ENCODE peak calls at places on chromosome X, in five cellular contexts. K, U, B, J and A are unnamed samples.
A peak's percentile ranks its signal among the peaks of the same experiment; 100 is the strongest.

GRCh38 chrX:18146954-18147353 is 73.7 kb downstream of the BEND2 start:
- DNase-seq in K (peak; percentile 17), U (no peak), B (peak; percentile 8), J (no peak), A (no peak)

GRCh38 chrX:98111684-98112083 is 1228.0 kb downstream of the RPA4 start:
- DNase-seq in K (no peak), U (no peak), B (no peak), J (no peak), A (no peak)

GRCh38 chrX:28659269-28659668 is 72.0 kb downstream of the IL1RAPL1 start:
- DNase-seq in K (no peak), U (no peak), B (peak; percentile 11), J (no peak), A (no peak)

GRCh38 chrX:78331708-78332107 is 4.3 kb upstream of the CYSLTR1 start:
- DNase-seq in K (no peak), U (no peak), B (no peak), J (no peak), A (no peak)

GRCh38 chrX:84205276-84205675 is 17.3 kb upstream of the RPS6KA6 start:
- DNase-seq in K (no peak), U (no peak), B (no peak), J (no peak), A (no peak)

GRCh38 chrX:85963736-85964135 is 83.6 kb downstream of the CHM start:
- DNase-seq in K (peak; percentile 90), U (no peak), B (no peak), J (no peak), A (no peak)

GRCh38 chrX:112223391-112223790 is 140.8 kb upstream of the TRPC5 start:
- DNase-seq in K (no peak), U (no peak), B (no peak), J (no peak), A (no peak)

GRCh38 chrX:72387247-72387646 is 81.5 kb upstream of the CITED1 start:
- DNase-seq in K (no peak), U (no peak), B (no peak), J (no peak), A (no peak)

GRCh38 chrX:71105638-71106037 is 902 bp downstream of the CXorf65 start:
- DNase-seq in K (no peak), U (no peak), B (no peak), J (no peak), A (no peak)

GRCh38 chrX:57156397-57157049 is 19.3 kb upstream of the SPIN2A start:
- DNase-seq in K (peak; percentile 8), U (no peak), B (peak; percentile 18), J (no peak), A (no peak)

GRCh38 chrX:115378471-115378870 is 89.0 kb downstream of the LUZP4 start:
- DNase-seq in K (peak; percentile 76), U (no peak), B (no peak), J (no peak), A (no peak)

GRCh38 chrX:148774276-148774675 is 273.9 kb downstream of the AFF2 start:
- DNase-seq in K (no peak), U (no peak), B (no peak), J (no peak), A (no peak)

GRCh38 chrX:115409551-115409950 is 120.0 kb downstream of the LUZP4 start:
- DNase-seq in K (no peak), U (no peak), B (no peak), J (no peak), A (no peak)

GRCh38 chrX:80173261-80173660 is 158.7 kb downstream of the TBX22 start:
- DNase-seq in K (no peak), U (no peak), B (no peak), J (no peak), A (no peak)

GRCh38 chrX:55342533-55343501 is 78.1 kb upstream of the PAGE3 start:
- DNase-seq in K (no peak), U (no peak), B (peak; percentile 22), J (no peak), A (no peak)

GRCh38 chrX:72105436-72105835 is 26.3 kb downstream of the RTL5 start:
- DNase-seq in K (no peak), U (no peak), B (no peak), J (no peak), A (no peak)

GRCh38 chrX:135436966-135437866 is 15.5 kb downstream of the SMIM10L2A start:
- DNase-seq in K (no peak), U (no peak), B (no peak), J (no peak), A (no peak)

GRCh38 chrX:47222776-47223350 is 4.4 kb downstream of the CDK16 start:
- DNase-seq in K (no peak), U (no peak), B (no peak), J (peak; percentile 15), A (no peak)

GRCh38 chrX:132810488-132810887 is 147.9 kb downstream of the HS6ST2 start:
- DNase-seq in K (no peak), U (no peak), B (no peak), J (no peak), A (no peak)

GRCh38 chrX:9706426-9706825 is 59.2 kb downstream of the GPR143 start:
- DNase-seq in K (no peak), U (no peak), B (no peak), J (no peak), A (no peak)

GRCh38 chrX:40109288-40110008 is 11.7 kb upstream of the BCOR start:
- DNase-seq in K (peak; percentile 59), U (peak; percentile 82), B (peak; percentile 77), J (no peak), A (peak; percentile 73)

GRCh38 chrX:2284133-2284532 is 216.6 kb downstream of the DHRSX start:
- DNase-seq in K (no peak), U (no peak), B (no peak), J (no peak), A (no peak)

GRCh38 chrX:13254076-13254785 is 65.6 kb downstream of the ATXN3L start:
- DNase-seq in K (peak; percentile 36), U (peak; percentile 66), B (peak; percentile 48), J (peak; percentile 34), A (peak; percentile 55)

GRCh38 chrX:17656035-17656418 is 81.3 kb upstream of the SCML1 start:
- DNase-seq in K (no peak), U (no peak), B (no peak), J (no peak), A (no peak)

GRCh38 chrX:53071064-53071463 is 11.1 kb upstream of the TSPYL2 start:
- DNase-seq in K (no peak), U (no peak), B (no peak), J (no peak), A (no peak)
- H3K4me1 ChIP-seq in K (peaks cover 3% of the 10 kb centered on the region), U (no peaks in the 10 kb centered on the region), B (peaks cover 14% of the 10 kb centered on the region), J (no peaks in the 10 kb centered on the region), A (no peaks in the 10 kb centered on the region)

GRCh38 chrX:110399497-110399896 is 40.8 kb downstream of the RTL9 start:
- DNase-seq in K (no peak), U (no peak), B (no peak), J (no peak), A (no peak)

GRCh38 chrX:110403436-110403835 is 44.8 kb downstream of the RTL9 start:
- DNase-seq in K (no peak), U (no peak), B (no peak), J (no peak), A (no peak)

GRCh38 chrX:110402091-110402854 is 43.6 kb downstream of the RTL9 start:
- DNase-seq in K (peak; percentile 69), U (no peak), B (no peak), J (no peak), A (no peak)

GRCh38 chrX:110402855-110403230 is 44.2 kb downstream of the RTL9 start:
- DNase-seq in K (no peak), U (no peak), B (no peak), J (no peak), A (no peak)

DNA sequence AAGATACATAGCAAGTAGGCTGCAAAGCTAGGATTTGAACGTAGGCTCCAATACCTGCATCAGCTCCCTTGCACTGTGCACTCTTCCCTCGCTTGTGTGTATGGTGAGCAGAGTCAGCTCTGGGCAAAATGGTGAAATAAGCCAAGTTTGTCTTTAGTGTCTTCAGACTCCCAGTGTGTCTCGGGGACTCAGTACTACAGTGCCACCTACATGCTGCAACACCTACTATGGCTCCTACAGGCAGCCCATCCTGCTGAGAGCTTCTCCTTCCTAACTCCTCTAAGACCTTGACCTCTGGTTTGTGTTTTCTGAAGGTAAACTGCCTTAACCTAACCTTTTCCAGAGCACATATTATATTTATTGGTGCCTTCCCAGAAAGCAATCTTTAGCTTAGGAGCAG is 42.5 kb downstream of the RTL9 start:
- DNase-seq in K (no peak), U (no peak), B (no peak), J (no peak), A (no peak)
- TF ChIP-seq CTCF in K (no peak), U (no peak), B (no peak), J (no peak), A (no peak)

DNA sequence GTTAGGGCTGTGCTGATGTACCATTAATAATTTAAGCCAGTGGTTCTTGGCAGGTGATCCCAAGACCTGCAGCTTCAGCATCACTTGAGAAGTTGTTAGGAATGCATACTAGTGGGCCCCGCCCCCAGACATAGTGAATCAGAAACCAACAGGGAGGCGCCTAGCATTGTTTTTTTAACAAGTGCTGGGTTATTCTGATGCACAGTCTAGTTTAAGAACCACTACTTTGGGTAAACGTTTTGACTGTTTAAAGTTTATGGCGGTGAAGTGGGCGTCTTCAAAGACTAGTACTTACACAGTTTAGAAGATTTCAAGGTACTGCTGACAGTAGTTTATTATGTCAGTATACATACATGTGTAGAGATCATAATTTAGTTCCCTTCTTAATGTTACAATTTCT is 23.6 kb downstream of the FAM199X start:
- DNase-seq in K (no peak), U (no peak), B (no peak), J (no peak), A (no peak)
- H3K4me1 ChIP-seq in K (no peaks in the 10 kb centered on the region), U (no peaks in the 10 kb centered on the region), B (no peaks in the 10 kb centered on the region), J (no peaks in the 10 kb centered on the region), A (no peaks in the 10 kb centered on the region)

DNA sequence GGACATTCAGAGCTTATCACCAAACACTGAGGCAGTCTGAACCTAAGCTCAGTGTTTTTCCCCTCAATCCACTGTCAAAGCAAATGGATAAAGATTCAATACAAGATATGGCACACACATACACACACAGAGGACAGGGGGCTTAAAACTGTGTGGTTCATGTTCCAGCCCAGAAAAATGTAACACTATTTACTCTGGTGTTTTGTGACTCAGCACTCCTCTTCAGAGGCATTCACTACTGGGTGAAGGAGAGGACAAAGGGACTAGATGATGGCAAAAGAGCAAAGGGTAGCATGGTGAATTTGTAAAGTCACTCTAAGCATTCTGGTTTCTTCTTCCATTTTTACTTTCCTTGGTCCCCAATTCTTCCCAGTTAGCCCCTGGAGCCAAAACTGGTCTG is 120.3 kb downstream of the ARHGEF9 start:
- DNase-seq in K (no peak), U (no peak), B (no peak), J (no peak), A (no peak)
- TF ChIP-seq CTCF in K (no peak), U (no peak), B (no peak), J (no peak), A (no peak)

GRCh38 chrX:153639177-153640044 is 7.6 kb upstream of the DUSP9 start:
- DNase-seq in K (no peak), U (no peak), B (no peak), J (no peak), A (no peak)

GRCh38 chrX:153637121-153638040 is 9.6 kb upstream of the DUSP9 start:
- DNase-seq in K (no peak), U (no peak), B (no peak), J (no peak), A (no peak)

GRCh38 chrX:153638436-153639176 is 8.4 kb upstream of the DUSP9 start:
- DNase-seq in K (no peak), U (no peak), B (no peak), J (no peak), A (no peak)

GRCh38 chrX:153636716-153637115 is 10.3 kb upstream of the DUSP9 start:
- DNase-seq in K (no peak), U (no peak), B (no peak), J (no peak), A (no peak)

GRCh38 chrX:153638041-153638371 is 9.0 kb upstream of the DUSP9 start:
- DNase-seq in K (no peak), U (no peak), B (no peak), J (no peak), A (no peak)
- H3K4me1 ChIP-seq in K (no peaks in the 10 kb centered on the region), U (no peaks in the 10 kb centered on the region), B (peaks cover 4% of the 10 kb centered on the region), J (no peaks in the 10 kb centered on the region), A (no peaks in the 10 kb centered on the region)